ENCODE peak calls at places on chromosomes 11 and 22, in six cellular contexts. A is NCI-H345, C is HL-60, H is heart left ventricle, Q is HS-5, N is epithelial cell of prostate. V is an unnamed sample.

GRCh38 chr22:46250035-46250782 is at the start of gene CDPF1:
- DNase-seq in A (peak; percentile 85), C (peak; percentile 91), H (peak; percentile 96), Q (peak; percentile 42), N (peak; percentile 26), V (peak; percentile 60)

GRCh38 chr11:125201525-125202121 is 37.1 kb downstream of the PKNOX2 start:
- DNase-seq in A (no peak), C (no peak), H (no peak), Q (no peak), N (no peak), V (no peak)

GRCh38 chr11:70788247-70789022 is 390.1 kb downstream of the CTTN start:
- DNase-seq in A (peak; percentile 58), C (no peak), H (no peak), Q (peak; percentile 77), N (peak; percentile 33), V (peak; percentile 1)

GRCh38 chr22:30606455-30607299 is at the start of gene TCN2:
- DNase-seq in A (peak; percentile 68), C (peak; percentile 66), H (peak; percentile 77), Q (no peak), N (no peak), V (peak; percentile 14)

GRCh38 chr11:74147199-74147929 is 23.4 kb downstream of the C2CD3 start:
- DNase-seq in A (no peak), C (no peak), H (no peak), Q (no peak), N (no peak), V (no peak)

GRCh38 chr11:68690671-68691401 is 6.5 kb downstream of the GAL start:
- DNase-seq in A (no peak), C (no peak), H (no peak), Q (no peak), N (no peak), V (no peak)

GRCh38 chr11:11995601-11996000 is 12.8 kb downstream of the DKK3 start:
- DNase-seq in A (no peak), C (no peak), H (no peak), Q (no peak), N (no peak), V (no peak)

GRCh38 chr11:26949846-26950245 is 44.1 kb upstream of the FIBIN start:
- DNase-seq in A (no peak), C (no peak), H (no peak), Q (no peak), N (no peak), V (no peak)

GRCh38 chr11:45048870-45049825 is 97.3 kb upstream of the PRDM11 start:
- DNase-seq in A (peak; percentile 27), C (no peak), H (peak; percentile 61), Q (no peak), N (no peak), V (no peak)

GRCh38 chr22:29635734-29636357 is 32.4 kb downstream of the NF2 start:
- DNase-seq in A (peak; percentile 20), C (peak; percentile 24), H (no peak), Q (no peak), N (no peak), V (no peak)

V was measured in foreskin keratinocyte.